ENCODE peak calls at places on chromosomes 4 and X, in six cellular contexts. P, D, F, U, S and C are unnamed samples.

GRCh38 chr4:54066088-54066415 is 1.6 kb upstream of the CHIC2 start:
- DNase-seq in P (no peak), D (no peak), F (peak; percentile 76), U (no peak), S (no peak), C (no peak)

GRCh38 chr4:101191302-101192098 is 155.8 kb downstream of the PPP3CA start:
- DNase-seq in P (peak; percentile 91), D (no peak), F (peak; percentile 89), U (peak; percentile 53), S (no peak), C (peak; percentile 82)

GRCh38 chr4:186296481-186296880 is 30.5 kb downstream of the F11 start:
- DNase-seq in P (no peak), D (no peak), F (no peak), U (no peak), S (no peak), C (no peak)

GRCh38 chr4:80909938-80910337 is 120.6 kb upstream of the BMP3 start:
- DNase-seq in P (no peak), D (no peak), F (no peak), U (no peak), S (no peak), C (no peak)

GRCh38 chrX:154515803-154516654 is at the start of gene FAM3A:
- DNase-seq in P (peak; percentile 64), D (peak; percentile 82), F (peak; percentile 94), U (peak; percentile 88), S (peak; percentile 64), C (peak; percentile 80)

GRCh38 chr4:142917678-142918077 is 71.6 kb upstream of the INPP4B start:
- DNase-seq in P (no peak), D (no peak), F (no peak), U (no peak), S (no peak), C (no peak)

GRCh38 chr4:38023347-38024202 is 63.4 kb downstream of the PTTG2 start:
- DNase-seq in P (no peak), D (no peak), F (no peak), U (no peak), S (no peak), C (no peak)

GRCh38 chr4:6331018-6331417 is 61.4 kb downstream of the WFS1 start:
- DNase-seq in P (no peak), D (no peak), F (no peak), U (no peak), S (no peak), C (no peak)

GRCh38 chrX:154526901-154527675 is 11.1 kb upstream of the FAM3A start:
- DNase-seq in P (no peak), D (peak; percentile 29), F (no peak), U (peak; percentile 30), S (peak; percentile 76), C (no peak)

GRCh38 chr4:147361726-147362125 is 119.2 kb upstream of the EDNRA start:
- DNase-seq in P (peak; percentile 91), D (no peak), F (peak; percentile 77), U (no peak), S (peak; percentile 86), C (peak; percentile 49)

GRCh38 chr4:112284662-112285411 is 867 bp downstream of the TIFA start:
- DNase-seq in P (no peak), D (no peak), F (no peak), U (no peak), S (no peak), C (no peak)

GRCh38 chr4:4641661-4642180 is 99.9 kb upstream of the STX18 start:
- DNase-seq in P (no peak), D (no peak), F (no peak), U (no peak), S (no peak), C (no peak)

GRCh38 chr4:8132947-8133705 is 25.5 kb downstream of the ABLIM2 start:
- DNase-seq in P (peak; percentile 16), D (no peak), F (no peak), U (no peak), S (no peak), C (no peak)

GRCh38 chrX:73913580-73913979 is 350.6 kb downstream of the CHIC1 start:
- DNase-seq in P (no peak), D (no peak), F (no peak), U (no peak), S (no peak), C (no peak)

GRCh38 chrX:109872021-109872730 is 130.7 kb upstream of the TMEM164 start:
- DNase-seq in P (peak; percentile 73), D (no peak), F (no peak), U (no peak), S (no peak), C (peak; percentile 92)

GRCh38 chrX:108811891-108812290 is 75.5 kb upstream of the IRS4 start:
- DNase-seq in P (no peak), D (no peak), F (no peak), U (no peak), S (no peak), C (no peak)

GRCh38 chr4:100022792-100023222 is 72.7 kb upstream of the H2AZ1 start:
- DNase-seq in P (no peak), D (no peak), F (no peak), U (no peak), S (no peak), C (no peak)

GRCh38 chrX:130975947-130976346 is 72.9 kb upstream of the ENOX2 start:
- DNase-seq in P (peak; percentile 26), D (no peak), F (no peak), U (no peak), S (peak; percentile 57), C (no peak)

GRCh38 chr4:40340034-40340433 is 4.9 kb downstream of the CHRNA9 start:
- DNase-seq in P (no peak), D (no peak), F (no peak), U (no peak), S (peak; percentile 48), C (no peak)

GRCh38 chr4:110733901-110734300 is 111.0 kb upstream of the PITX2 start:
- DNase-seq in P (no peak), D (no peak), F (no peak), U (no peak), S (no peak), C (no peak)

GRCh38 chrX:29233592-29234179 is 646.4 kb downstream of the IL1RAPL1 start:
- DNase-seq in P (no peak), D (no peak), F (no peak), U (peak; percentile 0), S (no peak), C (no peak)

GRCh38 chr4:172390341-172390740 is 577.1 kb downstream of the GALNTL6 start:
- DNase-seq in P (no peak), D (no peak), F (no peak), U (no peak), S (peak; percentile 93), C (no peak)

GRCh38 chr4:7128651-7129050 is 60.8 kb upstream of the GRPEL1 start:
- DNase-seq in P (no peak), D (no peak), F (no peak), U (no peak), S (no peak), C (no peak)

GRCh38 chrX:68681443-68681941 is 34.0 kb downstream of the STARD8 start:
- DNase-seq in P (peak; percentile 91), D (no peak), F (no peak), U (no peak), S (no peak), C (peak; percentile 15)

GRCh38 chrX:70444326-70445196 is at the start of gene DLG3:
- DNase-seq in P (no peak), D (peak; percentile 1), F (no peak), U (peak; percentile 13), S (no peak), C (no peak)

GRCh38 chrX:18041656-18042055 is 179.0 kb downstream of the BEND2 start:
- DNase-seq in P (no peak), D (no peak), F (no peak), U (no peak), S (no peak), C (no peak)

GRCh38 chr4:2825184-2825506 is 18.5 kb upstream of the ADD1 start:
- DNase-seq in P (no peak), D (no peak), F (no peak), U (no peak), S (no peak), C (no peak)

GRCh38 chr4:131441004-131441688 is 1707.9 kb upstream of the PCDH10 start:
- DNase-seq in P (no peak), D (no peak), F (no peak), U (no peak), S (no peak), C (no peak)

GRCh38 chrX:104137496-104137895 is 19.3 kb downstream of the SLC25A53 start:
- DNase-seq in P (no peak), D (no peak), F (no peak), U (no peak), S (no peak), C (no peak)